ENCODE peak calls at places on chromosome 16, in ten cellular contexts. H, N, A, K, P, U, D, O, C and Q are unnamed samples.

GRCh38 chr16:67235816-67236547 is 9.1 kb downstream of the TMEM208 start:
- DNase-seq in H (no peak), N (no peak), A (no peak), K (no peak), P (no peak), U (no peak), D (no peak), O (no peak), C (no peak), Q (peak; percentile 23)

GRCh38 chr16:76343761-76344160 is 66.6 kb downstream of the CNTNAP4 start:
- DNase-seq in H (no peak), N (no peak), A (no peak), K (no peak), P (no peak), U (peak; percentile 3), D (no peak), O (no peak), C (no peak), Q (no peak)

GRCh38 chr16:84357191-84357651 is 11.1 kb upstream of the ATP2C2 start:
- DNase-seq in H (no peak), N (peak; percentile 73), A (no peak), K (no peak), P (no peak), U (peak; percentile 46), D (no peak), O (no peak), C (no peak), Q (no peak)

GRCh38 chr16:82935781-82936180 is 309.0 kb downstream of the CDH13 start:
- DNase-seq in H (no peak), N (no peak), A (no peak), K (no peak), P (no peak), U (no peak), D (no peak), O (no peak), C (no peak), Q (no peak)

GRCh38 chr16:3012828-3013420 is at the start of gene CLDN9:
- DNase-seq in H (no peak), N (no peak), A (no peak), K (peak; percentile 83), P (no peak), U (no peak), D (no peak), O (no peak), C (no peak), Q (no peak)

GRCh38 chr16:88781140-88782077 is 3.6 kb downstream of the PIEZO1 start:
- DNase-seq in H (no peak), N (no peak), A (no peak), K (peak; percentile 85), P (no peak), U (no peak), D (no peak), O (no peak), C (no peak), Q (peak; percentile 63)

GRCh38 chr16:86828202-86828601 is 249.9 kb downstream of the FOXL1 start:
- DNase-seq in H (no peak), N (no peak), A (no peak), K (no peak), P (no peak), U (no peak), D (no peak), O (no peak), C (no peak), Q (no peak)

GRCh38 chr16:2337431-2338296 is 2.9 kb downstream of the ABCA3 start:
- DNase-seq in H (no peak), N (no peak), A (no peak), K (no peak), P (no peak), U (no peak), D (no peak), O (no peak), C (no peak), Q (no peak)

GRCh38 chr16:54473201-54473993 is 186.8 kb upstream of the IRX3 start:
- DNase-seq in H (peak; percentile 52), N (no peak), A (no peak), K (no peak), P (no peak), U (no peak), D (no peak), O (no peak), C (no peak), Q (no peak)

GRCh38 chr16:69727916-69728270 is 1.5 kb upstream of the NQO1 start:
- DNase-seq in H (no peak), N (no peak), A (no peak), K (peak; percentile 87), P (peak; percentile 87), U (no peak), D (no peak), O (no peak), C (no peak), Q (no peak)
- H3K4me3 ChIP-seq in H (no peak overlapping the region), N (no peak overlapping the region), A (no peak overlapping the region), K (peak overlapping the region; percentile 67), P (no peak overlapping the region), U (no peak overlapping the region), D (no peak overlapping the region), O (peak overlapping the region; percentile 77), C (peak overlapping the region; percentile 58), Q (no peak overlapping the region)

GRCh38 chr16:57992084-57992483 is 8.4 kb downstream of the ZNF319 start:
- DNase-seq in H (no peak), N (no peak), A (no peak), K (peak; percentile 59), P (no peak), U (no peak), D (no peak), O (no peak), C (no peak), Q (no peak)
- H3K9me3 ChIP-seq in H (no peaks in the 10 kb centered on the region), N (no peaks in the 10 kb centered on the region), A (no peaks in the 10 kb centered on the region), K (no peaks in the 10 kb centered on the region), P (no peaks in the 10 kb centered on the region), U (no peaks in the 10 kb centered on the region), D (no peaks in the 10 kb centered on the region), O (no peaks in the 10 kb centered on the region), C (no peaks in the 10 kb centered on the region), Q (no peaks in the 10 kb centered on the region)

GRCh38 chr16:29673501-29673900 is 5.5 kb upstream of the QPRT start:
- DNase-seq in H (no peak), N (no peak), A (no peak), K (no peak), P (no peak), U (no peak), D (no peak), O (no peak), C (no peak), Q (no peak)

GRCh38 chr16:29678691-29679267 is at the start of gene QPRT:
- DNase-seq in H (peak; percentile 64), N (peak; percentile 37), A (no peak), K (peak; percentile 71), P (peak; percentile 76), U (peak; percentile 87), D (no peak), O (no peak), C (peak; percentile 48), Q (no peak)

GRCh38 chr16:29675811-29676643 is 3.0 kb upstream of the QPRT start:
- DNase-seq in H (peak; percentile 34), N (peak; percentile 17), A (no peak), K (no peak), P (peak; percentile 9), U (peak; percentile 53), D (no peak), O (peak; percentile 37), C (no peak), Q (no peak)

GRCh38 chr16:29676989-29677388 is 2.0 kb upstream of the QPRT start:
- DNase-seq in H (no peak), N (no peak), A (no peak), K (no peak), P (no peak), U (no peak), D (no peak), O (no peak), C (no peak), Q (no peak)

DNA sequence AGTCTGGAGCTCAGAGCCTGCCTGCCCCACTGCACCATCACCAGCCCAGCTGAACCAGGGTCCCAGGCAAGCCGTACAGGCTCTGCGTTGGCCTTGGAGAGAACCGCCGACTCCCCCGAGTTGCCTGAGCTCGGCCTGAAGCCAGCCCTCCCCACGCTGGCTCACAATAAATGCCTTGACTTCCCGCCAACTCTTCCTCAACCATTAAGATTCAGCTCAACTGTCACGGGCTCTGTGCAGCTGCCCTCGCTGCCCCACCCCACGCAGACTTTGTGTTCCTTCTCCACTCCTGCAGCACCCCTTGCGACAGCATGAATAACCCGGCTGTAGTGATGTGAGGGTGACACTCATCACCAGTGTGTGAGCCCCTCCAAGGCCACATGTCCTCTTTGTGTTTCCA is 4.8 kb upstream of the QPRT start:
- DNase-seq in H (peak; percentile 26), N (peak; percentile 61), A (no peak), K (peak; percentile 73), P (peak; percentile 80), U (peak; percentile 88), D (no peak), O (no peak), C (peak; percentile 41), Q (no peak)
- H3K4me3 ChIP-seq in H (no peak overlapping the region), N (no peak overlapping the region), A (no peak overlapping the region), K (no peak overlapping the region), P (no peak overlapping the region), U (no peak overlapping the region), D (no peak overlapping the region), O (no peak overlapping the region), C (no peak overlapping the region), Q (no peak overlapping the region)

GRCh38 chr16:63613701-63614100 is 1508.2 kb downstream of the CDH11 start:
- DNase-seq in H (peak; percentile 17), N (peak; percentile 54), A (no peak), K (no peak), P (no peak), U (peak; percentile 32), D (no peak), O (peak; percentile 41), C (no peak), Q (no peak)

GRCh38 chr16:63614421-63614820 is 1507.4 kb downstream of the CDH11 start:
- DNase-seq in H (peak; percentile 19), N (peak; percentile 11), A (no peak), K (no peak), P (no peak), U (no peak), D (no peak), O (no peak), C (no peak), Q (no peak)

GRCh38 chr16:63617990-63618763 is 1503.7 kb downstream of the CDH11 start:
- DNase-seq in H (no peak), N (peak; percentile 2), A (no peak), K (no peak), P (no peak), U (peak; percentile 29), D (no peak), O (peak; percentile 20), C (peak; percentile 22), Q (no peak)

GRCh38 chr16:63618896-63619295 is 1503.0 kb downstream of the CDH11 start:
- DNase-seq in H (no peak), N (no peak), A (no peak), K (no peak), P (no peak), U (no peak), D (no peak), O (no peak), C (no peak), Q (no peak)

GRCh38 chr16:63617047-63617989 is 1504.5 kb downstream of the CDH11 start:
- DNase-seq in H (peak; percentile 35), N (peak; percentile 1), A (no peak), K (no peak), P (no peak), U (peak; percentile 14), D (no peak), O (no peak), C (peak; percentile 14), Q (no peak)
- H3K9me3 ChIP-seq in H (no peaks in the 10 kb centered on the region), N (no peaks in the 10 kb centered on the region), A (no peaks in the 10 kb centered on the region), K (no peaks in the 10 kb centered on the region), P (no peaks in the 10 kb centered on the region), U (no peaks in the 10 kb centered on the region), D (no peaks in the 10 kb centered on the region), O (peaks cover 4% of the 10 kb centered on the region), C (no peaks in the 10 kb centered on the region), Q (peaks cover 6% of the 10 kb centered on the region)